ENCODE peak calls at places on chromosomes 6 and 20, in six cellular contexts. One of them, this sample, is unnamed. For H3K27me3, the result is how much of the 10 kb centered on the place peaks cover.

GRCh38 chr20:38882600-38882999 is 43.6 kb upstream of the FAM83D start:
- DNase-seq in right atrium auricular region: no peak
- DNase-seq in ovary: no peak
- DNase-seq in colonic mucosa: no peak
- DNase-seq in CD8-positive, alpha-beta T cell: no peak
- DNase-seq in psoas muscle: no peak
- DNase-seq in this sample: no peak

GRCh38 chr20:8043687-8044278 is 24.2 kb upstream of the TMX4 start:
- DNase-seq in right atrium auricular region: no peak
- DNase-seq in ovary: no peak
- DNase-seq in colonic mucosa: peak
- DNase-seq in CD8-positive, alpha-beta T cell: no peak
- DNase-seq in psoas muscle: no peak
- DNase-seq in this sample: peak

GRCh38 chr20:17749979-17750721 is 50.4 kb downstream of the BANF2 start:
- DNase-seq in right atrium auricular region: peak
- DNase-seq in ovary: no peak
- DNase-seq in colonic mucosa: peak
- DNase-seq in CD8-positive, alpha-beta T cell: no peak
- DNase-seq in psoas muscle: peak
- DNase-seq in this sample: no peak

GRCh38 chr20:15603501-15603900 is 969.7 kb downstream of the KIF16B start:
- DNase-seq in right atrium auricular region: no peak
- DNase-seq in ovary: no peak
- DNase-seq in colonic mucosa: no peak
- DNase-seq in CD8-positive, alpha-beta T cell: no peak
- DNase-seq in psoas muscle: no peak
- DNase-seq in this sample: no peak

GRCh38 chr20:57693002-57693582 is 16.7 kb downstream of the PMEPA1 start:
- DNase-seq in right atrium auricular region: no peak
- DNase-seq in ovary: no peak
- DNase-seq in colonic mucosa: peak
- DNase-seq in CD8-positive, alpha-beta T cell: no peak
- DNase-seq in psoas muscle: no peak
- DNase-seq in this sample: peak

GRCh38 chr6:62285612-62286469 is at the start of gene KHDRBS2:
- DNase-seq in right atrium auricular region: peak
- DNase-seq in ovary: peak
- DNase-seq in colonic mucosa: peak
- DNase-seq in CD8-positive, alpha-beta T cell: peak
- DNase-seq in psoas muscle: peak
- DNase-seq in this sample: peak

GRCh38 chr6:139364302-139364981 is 10.0 kb downstream of the CITED2 start:
- DNase-seq in right atrium auricular region: no peak
- DNase-seq in ovary: no peak
- DNase-seq in colonic mucosa: no peak
- DNase-seq in CD8-positive, alpha-beta T cell: no peak
- DNase-seq in psoas muscle: no peak
- DNase-seq in this sample: no peak

GRCh38 chr6:10633216-10633615 is 61.2 kb downstream of the C6orf52 start:
- DNase-seq in right atrium auricular region: no peak
- DNase-seq in ovary: no peak
- DNase-seq in colonic mucosa: no peak
- DNase-seq in CD8-positive, alpha-beta T cell: no peak
- DNase-seq in psoas muscle: no peak
- DNase-seq in this sample: peak

DNA sequence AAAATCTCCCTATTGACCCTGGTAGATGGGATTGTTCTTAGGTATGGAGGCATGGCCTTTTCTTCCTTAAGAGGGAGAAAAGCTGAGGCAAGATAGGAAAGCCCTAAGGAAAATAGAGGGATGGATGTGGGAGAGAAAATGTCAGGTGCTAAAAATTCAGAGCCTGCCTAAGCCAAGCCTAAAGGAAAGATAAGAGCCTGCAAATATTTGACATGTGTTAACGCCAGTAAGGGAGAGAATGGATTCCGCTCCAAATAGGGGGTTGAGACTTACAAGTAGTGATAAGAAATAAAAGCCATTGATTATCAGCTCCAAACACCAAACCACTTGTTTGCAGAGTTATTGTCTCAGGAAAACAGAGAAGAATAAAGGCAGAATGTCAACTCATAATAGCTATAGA is 533.6 kb downstream of the PTPRT start:
- DNase-seq in right atrium auricular region: no peak
- DNase-seq in ovary: no peak
- DNase-seq in colonic mucosa: no peak
- DNase-seq in CD8-positive, alpha-beta T cell: no peak
- DNase-seq in psoas muscle: no peak
- DNase-seq in this sample: no peak
- TF ChIP-seq CTCF in right atrium auricular region: no peak
- TF ChIP-seq CTCF in ovary: no peak
- TF ChIP-seq CTCF in colonic mucosa: no peak
- TF ChIP-seq CTCF in CD8-positive, alpha-beta T cell: no peak
- TF ChIP-seq CTCF in psoas muscle: no peak
- TF ChIP-seq CTCF in this sample: no peak

DNA sequence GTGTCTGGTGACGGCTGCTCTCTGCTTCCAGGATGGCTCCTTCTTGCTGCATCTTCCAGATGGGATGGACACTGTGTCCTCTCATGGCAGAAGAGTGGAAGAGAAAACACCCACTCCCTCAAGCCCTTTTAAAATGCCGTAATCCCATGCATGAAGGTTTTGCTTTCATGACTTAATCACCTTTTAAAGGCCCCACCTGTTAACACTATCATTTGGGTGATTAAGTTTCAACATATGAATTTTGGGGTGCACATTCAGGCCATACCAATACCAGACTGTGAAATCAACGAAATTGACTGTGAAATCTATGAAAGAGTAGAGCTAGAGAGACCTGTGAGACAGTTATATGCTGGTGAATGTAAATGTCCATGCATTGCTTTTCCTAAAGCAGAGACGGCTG is 374.3 kb upstream of the CHD6 start:
- DNase-seq in right atrium auricular region: no peak
- DNase-seq in ovary: no peak
- DNase-seq in colonic mucosa: no peak
- DNase-seq in CD8-positive, alpha-beta T cell: no peak
- DNase-seq in psoas muscle: no peak
- DNase-seq in this sample: no peak
- H3K27me3 ChIP-seq in right atrium auricular region: under half
- H3K27me3 ChIP-seq in ovary: under half
- H3K27me3 ChIP-seq in colonic mucosa: under half
- H3K27me3 ChIP-seq in CD8-positive, alpha-beta T cell: under half
- H3K27me3 ChIP-seq in psoas muscle: under half
- H3K27me3 ChIP-seq in this sample: under half

DNA sequence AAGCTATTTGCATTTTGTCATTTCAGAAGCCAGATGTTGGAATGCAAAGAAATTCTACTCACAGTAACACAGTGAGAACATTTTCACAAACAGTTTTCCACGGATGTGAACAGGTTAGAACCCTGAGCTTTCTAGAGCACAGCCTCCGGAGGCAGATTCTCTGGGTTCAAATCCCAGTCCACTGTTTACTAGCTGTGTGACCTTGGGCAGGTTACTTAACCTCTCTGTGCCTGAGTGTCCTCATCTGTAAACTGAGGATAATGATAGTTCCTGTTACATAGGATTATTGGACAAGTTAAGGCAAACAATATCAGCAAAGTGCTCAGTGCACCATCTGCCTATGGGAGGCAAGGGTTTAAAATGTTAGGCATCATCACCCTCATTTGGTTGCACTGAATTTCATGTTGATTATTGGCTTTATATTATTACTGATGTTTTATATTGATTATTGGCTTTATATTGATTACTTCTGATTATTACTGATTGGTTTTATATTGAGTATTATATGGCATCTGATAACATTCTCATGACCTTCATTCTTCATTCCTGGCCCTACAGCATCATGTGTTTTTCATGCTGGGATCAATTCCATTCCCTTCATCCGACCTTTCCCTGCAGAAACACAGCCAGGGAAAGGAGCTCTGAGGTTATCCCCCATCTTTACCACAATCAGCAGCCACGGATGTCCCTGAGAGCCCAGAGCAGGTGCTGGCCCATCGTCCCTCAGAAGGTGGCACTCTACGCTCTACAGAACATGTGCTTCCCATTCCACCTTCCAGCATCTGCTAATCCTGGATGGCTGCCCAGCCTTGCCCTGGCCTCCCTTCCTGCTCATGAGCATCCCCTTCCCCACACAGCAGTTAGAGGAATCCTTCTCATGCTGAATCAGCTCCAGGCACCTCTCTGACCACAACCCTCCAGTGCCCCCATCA is 283.1 kb downstream of the PREX1 start:
- DNase-seq in right atrium auricular region: no peak
- DNase-seq in ovary: no peak
- DNase-seq in colonic mucosa: no peak
- DNase-seq in CD8-positive, alpha-beta T cell: no peak
- DNase-seq in psoas muscle: no peak
- DNase-seq in this sample: no peak
- TF ChIP-seq CTCF in right atrium auricular region: no peak
- TF ChIP-seq CTCF in ovary: no peak
- TF ChIP-seq CTCF in colonic mucosa: no peak
- TF ChIP-seq CTCF in CD8-positive, alpha-beta T cell: no peak
- TF ChIP-seq CTCF in psoas muscle: no peak
- TF ChIP-seq CTCF in this sample: no peak

GRCh38 chr6:148239215-148239614 is 103.4 kb upstream of the SASH1 start:
- DNase-seq in right atrium auricular region: no peak
- DNase-seq in ovary: no peak
- DNase-seq in colonic mucosa: no peak
- DNase-seq in CD8-positive, alpha-beta T cell: no peak
- DNase-seq in psoas muscle: no peak
- DNase-seq in this sample: no peak

GRCh38 chr6:148240866-148241477 is 101.7 kb upstream of the SASH1 start:
- DNase-seq in right atrium auricular region: no peak
- DNase-seq in ovary: no peak
- DNase-seq in colonic mucosa: no peak
- DNase-seq in CD8-positive, alpha-beta T cell: no peak
- DNase-seq in psoas muscle: no peak
- DNase-seq in this sample: no peak

GRCh38 chr6:148242180-148242579 is 100.5 kb upstream of the SASH1 start:
- DNase-seq in right atrium auricular region: no peak
- DNase-seq in ovary: no peak
- DNase-seq in colonic mucosa: no peak
- DNase-seq in CD8-positive, alpha-beta T cell: no peak
- DNase-seq in psoas muscle: no peak
- DNase-seq in this sample: no peak

GRCh38 chr6:148239777-148240462 is 102.7 kb upstream of the SASH1 start:
- DNase-seq in right atrium auricular region: no peak
- DNase-seq in ovary: no peak
- DNase-seq in colonic mucosa: no peak
- DNase-seq in CD8-positive, alpha-beta T cell: no peak
- DNase-seq in psoas muscle: no peak
- DNase-seq in this sample: no peak

GRCh38 chr6:148240463-148240845 is 102.2 kb upstream of the SASH1 start:
- DNase-seq in right atrium auricular region: no peak
- DNase-seq in ovary: no peak
- DNase-seq in colonic mucosa: no peak
- DNase-seq in CD8-positive, alpha-beta T cell: no peak
- DNase-seq in psoas muscle: no peak
- DNase-seq in this sample: no peak
- H3K27me3 ChIP-seq in right atrium auricular region: under half
- H3K27me3 ChIP-seq in ovary: under half
- H3K27me3 ChIP-seq in colonic mucosa: under half
- H3K27me3 ChIP-seq in CD8-positive, alpha-beta T cell: under half
- H3K27me3 ChIP-seq in psoas muscle: under half
- H3K27me3 ChIP-seq in this sample: under half

DNA sequence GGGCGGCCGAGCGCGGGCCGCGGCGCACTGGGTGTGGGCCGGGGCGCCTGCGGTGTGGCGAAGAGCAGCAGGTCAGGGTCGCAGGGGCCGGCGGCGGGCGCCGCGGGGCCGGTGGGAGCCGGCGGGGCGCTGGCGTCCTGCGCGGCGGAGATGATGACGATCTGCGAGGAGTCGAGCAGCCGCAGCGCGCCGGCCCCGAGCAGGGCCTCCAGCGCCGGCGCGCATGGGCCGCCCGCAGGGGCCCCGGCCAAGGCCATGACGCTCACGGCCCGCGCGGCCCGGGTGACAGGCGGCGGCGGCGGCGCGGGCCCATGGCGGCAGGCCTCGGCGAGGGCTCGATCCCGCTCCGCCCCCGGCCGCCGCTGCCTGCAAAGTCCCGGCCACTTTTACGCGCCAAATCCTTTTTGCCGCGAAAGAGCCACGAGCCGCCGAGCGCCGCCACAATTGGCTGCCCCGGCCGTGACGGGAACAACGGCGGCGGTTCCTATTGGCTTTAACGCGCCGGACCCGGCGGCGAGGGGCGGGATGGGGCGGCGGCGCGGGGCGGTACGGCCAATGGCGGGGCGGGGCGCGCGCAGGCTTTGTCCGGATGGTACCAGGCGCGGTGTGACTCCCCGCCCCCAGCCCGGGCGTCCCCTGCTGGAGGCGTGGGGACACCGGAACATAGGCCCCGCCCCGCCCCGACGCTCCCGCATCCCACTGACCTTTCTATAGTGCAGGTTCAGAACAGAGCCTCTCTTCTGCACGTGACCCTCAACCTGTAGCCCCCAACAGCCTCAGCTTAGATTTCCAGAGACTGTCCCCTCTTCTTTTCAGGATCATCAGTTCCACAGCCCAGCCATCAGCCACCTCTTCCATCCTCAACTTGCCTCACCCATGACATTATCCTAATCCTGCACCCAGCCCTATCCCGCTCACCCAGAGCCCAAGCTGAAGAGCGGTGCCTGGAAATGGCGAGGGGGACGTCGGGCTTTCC is at the start of gene E2F1:
- DNase-seq in right atrium auricular region: peak
- DNase-seq in ovary: peak
- DNase-seq in colonic mucosa: peak
- DNase-seq in CD8-positive, alpha-beta T cell: peak
- DNase-seq in psoas muscle: peak
- DNase-seq in this sample: no peak
- TF ChIP-seq CTCF in right atrium auricular region: peak
- TF ChIP-seq CTCF in ovary: peak
- TF ChIP-seq CTCF in colonic mucosa: peak
- TF ChIP-seq CTCF in CD8-positive, alpha-beta T cell: no peak
- TF ChIP-seq CTCF in psoas muscle: peak
- TF ChIP-seq CTCF in this sample: peak